ENCODE peak calls at places on chromosome 5, in four cellular contexts. One of them, this sample, is unnamed.

GRCh38 chr5:134245101-134245604 is 19.3 kb upstream of the PPP2CA start:
- DNase-seq in MV-4-11: no peak
- DNase-seq in GM12878: no peak
- DNase-seq in activated effector memory CD4-positive, alpha-beta T cell treated with anti-CD3 and anti-CD28 coated beads, Interleukin-2, amount 50 U/mL, for 16 hours: no peak
- DNase-seq in this sample: peak; percentile 15

GRCh38 chr5:40481226-40481625 is 198.5 kb upstream of the PTGER4 start:
- DNase-seq in GM12878: no peak
- DNase-seq in MV-4-11: no peak
- DNase-seq in activated effector memory CD4-positive, alpha-beta T cell treated with anti-CD3 and anti-CD28 coated beads, Interleukin-2, amount 50 U/mL, for 16 hours: no peak
- DNase-seq in this sample: no peak

GRCh38 chr5:118115791-118116190 is 872.6 kb downstream of the DTWD2 start:
- DNase-seq in MV-4-11: no peak
- DNase-seq in activated effector memory CD4-positive, alpha-beta T cell treated with anti-CD3 and anti-CD28 coated beads, Interleukin-2, amount 50 U/mL, for 16 hours: no peak
- DNase-seq in GM12878: no peak
- DNase-seq in this sample: no peak

GRCh38 chr5:71740015-71740753 is 21.1 kb downstream of the CARTPT start:
- DNase-seq in GM12878: peak; percentile 54
- DNase-seq in MV-4-11: no peak
- DNase-seq in activated effector memory CD4-positive, alpha-beta T cell treated with anti-CD3 and anti-CD28 coated beads, Interleukin-2, amount 50 U/mL, for 16 hours: no peak
- DNase-seq in this sample: no peak

GRCh38 chr5:137741718-137742117 is 5.8 kb upstream of the KLHL3 start:
- DNase-seq in activated effector memory CD4-positive, alpha-beta T cell treated with anti-CD3 and anti-CD28 coated beads, Interleukin-2, amount 50 U/mL, for 16 hours: no peak
- DNase-seq in GM12878: no peak
- DNase-seq in MV-4-11: no peak
- DNase-seq in this sample: no peak

GRCh38 chr5:154132718-154133307 is 57.7 kb upstream of the GALNT10 start:
- DNase-seq in MV-4-11: no peak
- DNase-seq in activated effector memory CD4-positive, alpha-beta T cell treated with anti-CD3 and anti-CD28 coated beads, Interleukin-2, amount 50 U/mL, for 16 hours: no peak
- DNase-seq in GM12878: no peak
- DNase-seq in this sample: no peak

GRCh38 chr5:175654346-175654745 is 3.5 kb upstream of the HRH2 start:
- DNase-seq in activated effector memory CD4-positive, alpha-beta T cell treated with anti-CD3 and anti-CD28 coated beads, Interleukin-2, amount 50 U/mL, for 16 hours: no peak
- DNase-seq in MV-4-11: no peak
- DNase-seq in GM12878: no peak
- DNase-seq in this sample: no peak

GRCh38 chr5:83711982-83712601 is 8.6 kb downstream of the HAPLN1 start:
- DNase-seq in GM12878: no peak
- DNase-seq in activated effector memory CD4-positive, alpha-beta T cell treated with anti-CD3 and anti-CD28 coated beads, Interleukin-2, amount 50 U/mL, for 16 hours: no peak
- DNase-seq in MV-4-11: no peak
- DNase-seq in this sample: no peak

GRCh38 chr5:15472116-15472515 is 27.9 kb upstream of the FBXL7 start:
- DNase-seq in MV-4-11: no peak
- DNase-seq in GM12878: no peak
- DNase-seq in activated effector memory CD4-positive, alpha-beta T cell treated with anti-CD3 and anti-CD28 coated beads, Interleukin-2, amount 50 U/mL, for 16 hours: no peak
- DNase-seq in this sample: no peak

GRCh38 chr5:62354028-62354874 is 48.2 kb downstream of the KIF2A start:
- DNase-seq in MV-4-11: peak; percentile 36
- DNase-seq in GM12878: peak; percentile 35
- DNase-seq in activated effector memory CD4-positive, alpha-beta T cell treated with anti-CD3 and anti-CD28 coated beads, Interleukin-2, amount 50 U/mL, for 16 hours: no peak
- DNase-seq in this sample: no peak

GRCh38 chr5:153742071-153742470 is 251.6 kb downstream of the GRIA1 start:
- DNase-seq in activated effector memory CD4-positive, alpha-beta T cell treated with anti-CD3 and anti-CD28 coated beads, Interleukin-2, amount 50 U/mL, for 16 hours: no peak
- DNase-seq in GM12878: no peak
- DNase-seq in MV-4-11: no peak
- DNase-seq in this sample: no peak

GRCh38 chr5:74275204-74275992 is 365.1 kb downstream of the ENC1 start:
- DNase-seq in MV-4-11: peak; percentile 84
- DNase-seq in activated effector memory CD4-positive, alpha-beta T cell treated with anti-CD3 and anti-CD28 coated beads, Interleukin-2, amount 50 U/mL, for 16 hours: no peak
- DNase-seq in GM12878: no peak
- DNase-seq in this sample: no peak

GRCh38 chr5:83354958-83355357 is 116.6 kb upstream of the VCAN start:
- DNase-seq in GM12878: no peak
- DNase-seq in MV-4-11: no peak
- DNase-seq in activated effector memory CD4-positive, alpha-beta T cell treated with anti-CD3 and anti-CD28 coated beads, Interleukin-2, amount 50 U/mL, for 16 hours: no peak
- DNase-seq in this sample: no peak

This sample was measured in head of caudate nucleus.